ENCODE peak calls at places on chromosomes 12 and 14, in nine cellular contexts. D is AG09309; N is amniotic stem cell; F is CD8-positive, alpha-beta memory T cell; Q is activated CD4-positive, alpha-beta T cell treated with anti-CD3 and anti-CD28 coated beads, Interleukin-2, amount 50 U/mL, for 1 hour; G is natural killer cell; O is NCI-H1092 treated with DMSO at 0.1 percent for 48 hours; S is GM06990; I is fibroblast of mammary gland. A is an unnamed sample.

GRCh38 chr12:127174881-127175280 is 1092.1 kb upstream of the TMEM132C start:
- DNase-seq in D (peak), S (no peak), I (peak), G (no peak), N (no peak), Q (no peak), O (no peak), F (no peak), A (no peak)

GRCh38 chr14:61260939-61261776 is 20.0 kb downstream of the TMEM30B start:
- DNase-seq in D (peak), Q (no peak), F (no peak), S (no peak), I (peak), O (no peak), G (no peak), N (peak), A (no peak)

GRCh38 chr12:26317942-26318565 is 122.7 kb downstream of the SSPN start:
- DNase-seq in O (no peak), Q (no peak), N (peak), S (peak), G (no peak), F (no peak), D (no peak), I (peak), A (no peak)

GRCh38 chr14:105070760-105071137 is 5.5 kb upstream of the GPR132 start:
- DNase-seq in G (no peak), Q (no peak), D (no peak), N (no peak), I (no peak), O (no peak), S (no peak), F (no peak), A (no peak)

GRCh38 chr12:9931245-9931644 is 925 bp downstream of the CLEC2A start:
- DNase-seq in G (no peak), Q (no peak), S (no peak), I (no peak), O (no peak), D (no peak), N (no peak), F (no peak), A (no peak)

GRCh38 chr14:103819503-103820307 is 27.7 kb downstream of the PPP1R13B start:
- DNase-seq in O (peak), G (no peak), D (no peak), I (peak), F (no peak), N (no peak), Q (no peak), S (no peak), A (peak)

GRCh38 chr12:126033746-126034145 is 968.5 kb downstream of the AACS start:
- DNase-seq in O (no peak), I (no peak), Q (no peak), D (no peak), G (no peak), F (no peak), S (no peak), N (no peak), A (no peak)

GRCh38 chr14:23631702-23632460 is 4.3 kb upstream of the DHRS2 start:
- DNase-seq in I (peak), O (peak), G (peak), D (peak), F (peak), N (peak), Q (peak), S (peak), A (peak)

GRCh38 chr14:77324816-77325745 is 4.2 kb downstream of the GSTZ1 start:
- DNase-seq in I (no peak), G (no peak), Q (no peak), S (no peak), O (peak), F (no peak), D (no peak), N (no peak), A (no peak)

GRCh38 chr14:53304726-53305381 is 151.7 kb upstream of the DDHD1 start:
- DNase-seq in G (no peak), O (no peak), Q (no peak), I (peak), F (no peak), D (no peak), N (no peak), S (no peak), A (no peak)

GRCh38 chr12:50112456-50113218 is 601 bp downstream of the COX14 start:
- DNase-seq in I (peak), S (no peak), D (no peak), N (no peak), Q (no peak), F (no peak), O (peak), G (no peak), A (peak)

GRCh38 chr12:53825246-53826081 is 73.7 kb upstream of the CISTR start:
- DNase-seq in O (no peak), N (no peak), I (peak), S (no peak), D (no peak), G (no peak), F (no peak), Q (no peak), A (no peak)

A was measured in DMS79.